ENCODE peak calls at places on chromosomes 5 and 9, in four cellular contexts. E is uterus, R is endothelial cell of umbilical vein, K is sigmoid colon. I is an unnamed sample.

GRCh38 chr9:135865531-135865930 is 41.8 kb downstream of the CAMSAP1 start:
- DNase-seq in K (no peak), R (no peak), E (no peak), I (no peak)

GRCh38 chr5:32275421-32275765 is 37.3 kb downstream of the MTMR12 start:
- DNase-seq in E (no peak), R (no peak), K (no peak), I (no peak)

GRCh38 chr5:18312016-18312415 is 677.8 kb downstream of the TAF11L14 start:
- DNase-seq in E (no peak), R (no peak), K (no peak), I (no peak)

GRCh38 chr5:61768692-61769281 is 436.7 kb downstream of the ZSWIM6 start:
- DNase-seq in E (no peak), K (no peak), R (peak), I (peak)

GRCh38 chr9:114745108-114745848 is 60.6 kb downstream of the TNFSF15 start:
- DNase-seq in K (no peak), R (peak), E (no peak), I (peak)

GRCh38 chr5:137366526-137366925 is 132.6 kb downstream of the SPOCK1 start:
- DNase-seq in R (no peak), K (no peak), E (no peak), I (no peak)

GRCh38 chr5:4572297-4572696 is 567.8 kb upstream of the ADAMTS16 start:
- DNase-seq in E (no peak), K (no peak), R (no peak), I (no peak)

GRCh38 chr9:105515811-105516413 is 42.0 kb upstream of the FKTN start:
- DNase-seq in R (no peak), K (no peak), E (no peak), I (no peak)

GRCh38 chr5:13932561-13932960 is 11.9 kb downstream of the DNAH5 start:
- DNase-seq in K (no peak), R (no peak), E (no peak), I (no peak)

GRCh38 chr5:117393125-117393524 is 818.5 kb upstream of the SEMA6A start:
- DNase-seq in R (no peak), E (no peak), K (no peak), I (no peak)

GRCh38 chr5:149888280-149888679 is 56.3 kb downstream of the PDE6A start:
- DNase-seq in K (no peak), E (no peak), R (no peak), I (no peak)

GRCh38 chr5:139377226-139377625 is 5.9 kb downstream of the SLC23A1 start:
- DNase-seq in K (peak), R (no peak), E (peak), I (no peak)

GRCh38 chr9:105280730-105281129 is 36.3 kb downstream of the SLC44A1 start:
- DNase-seq in K (no peak), R (no peak), E (no peak), I (peak)

GRCh38 chr9:36074870-36075532 is 38.3 kb downstream of the RECK start:
- DNase-seq in R (peak), E (peak), K (peak), I (peak)

GRCh38 chr9:98204692-98205091 is 12.3 kb upstream of the CORO2A start:
- DNase-seq in E (no peak), K (no peak), R (no peak), I (no peak)
- H3K4me3 ChIP-seq in E (no peak), K (no peak), R (no peak), I (no peak)

GRCh38 chr5:141762790-141763368 is 80.8 kb upstream of the ARAP3 start:
- DNase-seq in R (no peak), K (no peak), E (no peak), I (no peak)
- H3K27ac ChIP-seq in R (no peak), K (no peak), E (no peak), I (no peak)

DNA sequence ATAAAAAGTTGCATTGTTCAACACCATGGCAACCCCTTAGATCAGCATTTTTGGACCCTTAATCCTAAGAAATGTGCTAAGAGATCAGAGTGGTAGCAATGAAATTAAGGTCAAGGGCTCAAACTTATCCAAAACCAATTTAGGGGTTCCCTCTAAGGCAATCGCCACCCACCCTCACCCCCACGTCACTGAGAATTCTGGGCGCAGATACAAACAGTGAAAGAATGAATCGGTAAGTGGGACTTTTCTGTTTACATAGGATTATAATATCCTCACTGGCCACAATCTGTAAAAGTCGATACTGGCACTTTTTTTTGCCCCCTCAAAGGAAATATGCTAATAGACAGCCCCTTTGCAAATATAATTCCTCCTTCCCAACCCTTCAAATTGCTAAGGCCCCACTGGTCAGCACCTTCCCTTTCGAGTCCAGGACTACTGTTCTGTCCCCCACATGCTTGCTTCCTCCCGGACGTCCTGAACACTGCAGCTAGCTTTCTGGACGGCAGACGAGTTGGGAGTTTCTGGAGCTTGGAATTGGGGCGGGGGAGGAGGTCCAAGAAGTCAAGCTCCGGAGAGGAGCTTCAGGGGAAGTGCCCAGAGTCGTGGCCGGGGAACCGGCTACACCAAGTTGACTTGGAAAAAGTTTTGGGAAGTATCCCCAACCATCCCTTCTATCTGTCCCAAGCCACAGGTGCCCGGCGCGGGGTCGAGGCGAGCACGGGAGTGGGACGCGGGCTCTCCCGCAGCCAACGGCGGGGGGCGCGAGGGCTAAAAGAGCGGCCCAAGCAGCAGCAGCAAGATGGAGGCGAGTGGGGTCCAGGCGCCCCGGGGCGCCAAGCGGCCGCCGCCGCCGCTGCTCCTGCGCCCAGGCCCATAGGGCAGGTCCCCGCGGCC is 2.1 kb downstream of the GAS1 start:
- DNase-seq in E (no peak), K (peak), R (no peak), I (no peak)
- H3K4me3 ChIP-seq in E (peak), K (peak), R (no peak), I (peak)

DNA sequence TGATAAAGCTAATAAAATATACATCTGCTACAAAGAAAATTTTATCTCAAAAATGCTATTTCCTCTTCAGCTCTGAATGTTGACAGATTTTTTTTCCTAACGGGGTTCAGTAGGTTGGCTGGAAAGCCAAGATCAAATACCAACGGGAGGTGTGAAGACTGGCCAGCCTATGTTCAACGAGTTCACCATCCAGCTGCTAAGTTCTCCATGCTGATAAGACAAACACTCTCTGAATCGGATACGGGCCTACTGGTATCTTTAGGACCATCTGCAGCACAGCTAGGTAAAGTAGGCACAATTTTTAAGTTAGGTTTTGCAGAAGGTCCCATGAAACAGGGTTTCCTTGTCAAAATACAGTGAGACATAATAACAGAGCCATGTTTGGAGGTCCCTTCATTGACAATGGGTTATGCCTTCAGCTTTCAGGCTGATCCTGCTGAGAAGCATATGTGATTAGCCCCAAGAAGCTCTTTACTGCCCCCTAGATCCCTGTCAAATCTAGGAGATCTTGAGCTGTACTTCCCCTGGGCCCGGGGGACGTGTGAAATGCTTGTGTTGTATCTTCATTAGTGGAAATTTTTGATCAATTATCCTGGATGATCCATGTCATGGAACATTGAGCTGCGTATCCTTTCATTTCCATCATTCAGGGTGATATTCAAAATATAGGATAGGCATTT is 60.6 kb downstream of the PGM5 start:
- DNase-seq in K (no peak), E (no peak), R (no peak), I (no peak)
- H3K27ac ChIP-seq in K (peak), E (no peak), R (no peak), I (no peak)

GRCh38 chr9:93317495-93318094 is 133.7 kb downstream of the WNK2 start:
- DNase-seq in K (peak), R (no peak), E (no peak), I (no peak)

GRCh38 chr9:93319301-93319991 is 132.0 kb upstream of the FAM120A start:
- DNase-seq in R (no peak), E (no peak), K (peak), I (no peak)

GRCh38 chr9:93316726-93317494 is 133.0 kb downstream of the WNK2 start:
- DNase-seq in K (peak), R (no peak), E (no peak), I (no peak)

GRCh38 chr9:93319992-93320490 is 131.4 kb upstream of the FAM120A start:
- DNase-seq in E (no peak), K (no peak), R (no peak), I (no peak)

DNA sequence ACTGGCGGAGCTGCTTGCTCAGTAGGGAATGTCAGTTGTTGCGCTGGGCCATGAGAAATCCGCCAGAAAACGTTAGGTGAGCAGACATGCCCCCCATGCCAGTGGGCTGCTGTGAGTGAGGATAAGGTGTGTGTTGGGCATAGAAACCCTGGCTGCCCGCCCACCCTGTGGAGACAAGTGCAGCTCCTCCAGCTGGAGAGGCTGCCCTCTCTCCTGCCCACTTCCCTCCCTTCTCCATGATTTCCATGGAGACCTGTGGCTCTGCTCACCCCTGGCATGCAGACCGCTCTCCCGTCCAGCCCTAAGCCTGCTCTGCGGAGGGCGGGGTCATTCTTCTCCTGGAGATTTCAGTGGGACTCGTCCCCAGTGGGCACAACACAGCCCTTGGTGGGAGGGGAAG is 133.0 kb upstream of the FAM120A start:
- DNase-seq in R (no peak), E (no peak), K (no peak), I (no peak)
- H3K4me3 ChIP-seq in R (no peak), E (no peak), K (no peak), I (no peak)

I was measured in brain microvascular endothelial cell.